ENCODE peak calls at places on chromosomes 16 and 17, in seven cellular contexts. Z is astrocyte of the cerebellum, E is neural progenitor cell, F is stomach, B is endothelial cell, P is cardiac fibroblast, X is OCI-LY7. D is an unnamed sample.
A peak's percentile ranks its signal among the peaks of the same experiment; 100 is the strongest.

GRCh38 chr17:13418891-13419290 is 182.8 kb downstream of the HS3ST3A1 start:
- DNase-seq in X (no peak), P (no peak), Z (no peak), E (no peak), B (no peak), F (no peak), D (no peak)

GRCh38 chr17:66952031-66952524 is 12.4 kb upstream of the CACNG4 start:
- DNase-seq in X (no peak), E (peak; percentile 16), Z (peak; percentile 94), P (peak; percentile 94), B (no peak), F (peak; percentile 71), D (no peak)

GRCh38 chr17:43720311-43721060 is 38.1 kb downstream of the SOST start:
- DNase-seq in P (peak; percentile 60), Z (no peak), X (peak; percentile 28), E (peak; percentile 86), B (peak; percentile 54), F (peak; percentile 78), D (peak; percentile 74)

GRCh38 chr16:47858333-47859067 is 297.3 kb downstream of the ABCC12 start:
- DNase-seq in Z (no peak), X (no peak), F (no peak), E (no peak), B (no peak), P (no peak), D (no peak)

GRCh38 chr16:3035972-3036725 is 595 bp downstream of the BICDL2 start:
- DNase-seq in Z (no peak), F (peak; percentile 79), E (no peak), P (no peak), X (no peak), B (no peak), D (no peak)

GRCh38 chr17:43020789-43021738 is 1.1 kb downstream of the VAT1 start:
- DNase-seq in X (peak; percentile 58), B (peak; percentile 56), F (peak; percentile 34), E (peak; percentile 64), Z (no peak), P (peak; percentile 76), D (peak; percentile 68)

GRCh38 chr17:9854255-9854654 is 28.5 kb downstream of the GLP2R start:
- DNase-seq in B (no peak), X (no peak), Z (no peak), E (no peak), F (no peak), P (no peak), D (no peak)

GRCh38 chr17:19508327-19508867 is 25.3 kb upstream of the SLC47A1 start:
- DNase-seq in B (no peak), P (no peak), Z (no peak), F (no peak), X (peak; percentile 68), E (peak; percentile 53), D (peak; percentile 46)

GRCh38 chr16:85554791-85555548 is 58.2 kb upstream of the GSE1 start:
- DNase-seq in Z (no peak), P (peak; percentile 67), B (peak; percentile 46), F (peak; percentile 60), X (peak; percentile 53), E (peak; percentile 62), D (peak; percentile 69)

GRCh38 chr17:77783991-77784820 is 174.3 kb upstream of the TNRC6C start:
- DNase-seq in B (no peak), Z (no peak), X (no peak), F (no peak), E (no peak), P (no peak), D (no peak)

GRCh38 chr17:64641499-64641898 is 20.6 kb downstream of the SMURF2 start:
- DNase-seq in B (no peak), F (no peak), E (no peak), P (peak; percentile 89), X (no peak), Z (peak; percentile 75), D (no peak)

GRCh38 chr16:83066881-83067280 is 440.1 kb downstream of the CDH13 start:
- DNase-seq in B (no peak), F (no peak), X (no peak), Z (no peak), E (no peak), P (no peak), D (no peak)

GRCh38 chr16:21646721-21647561 is 5.5 kb downstream of the IGSF6 start:
- DNase-seq in X (peak; percentile 91), E (no peak), P (no peak), F (peak; percentile 35), Z (no peak), B (no peak), D (no peak)

GRCh38 chr16:21184834-21185233 is 26.4 kb downstream of the LDAF1 start:
- DNase-seq in X (no peak), Z (no peak), F (no peak), E (no peak), B (no peak), P (peak; percentile 80), D (no peak)

GRCh38 chr17:7982171-7982570 is 20.2 kb upstream of the GUCY2D start:
- DNase-seq in Z (no peak), P (peak; percentile 83), B (no peak), X (no peak), E (no peak), F (no peak), D (no peak)

GRCh38 chr17:4597975-4598374 is 13.6 kb downstream of the SMTNL2 start:
- DNase-seq in F (no peak), X (no peak), P (no peak), Z (no peak), E (no peak), B (no peak), D (no peak)

GRCh38 chr17:78127240-78127887 is 1.2 kb downstream of the TMC6 start:
- DNase-seq in P (no peak), E (peak; percentile 50), Z (no peak), F (peak; percentile 57), X (peak; percentile 89), B (peak; percentile 53), D (no peak)

GRCh38 chr17:7109461-7110322 is 4.9 kb downstream of the ASGR2 start:
- DNase-seq in F (no peak), E (no peak), X (no peak), P (no peak), Z (no peak), B (no peak), D (no peak)

GRCh38 chr16:59356709-59357108 is 622.6 kb upstream of the GOT2 start:
- DNase-seq in F (no peak), P (no peak), B (no peak), E (peak; percentile 12), Z (no peak), X (no peak), D (no peak)

GRCh38 chr16:51154271-51155171 is 3.5 kb upstream of the SALL1 start:
- DNase-seq in F (no peak), B (peak; percentile 22), E (peak; percentile 84), X (no peak), P (no peak), Z (no peak), D (peak; percentile 53)

GRCh38 chr16:31193874-31194273 is 8.7 kb downstream of the PYCARD start:
- DNase-seq in B (no peak), F (no peak), X (no peak), E (no peak), P (no peak), Z (no peak), D (no peak)

GRCh38 chr17:75487351-75488070 is 27.8 kb downstream of the CASKIN2 start:
- DNase-seq in X (peak; percentile 73), F (no peak), B (no peak), P (peak; percentile 18), Z (no peak), E (no peak), D (no peak)

GRCh38 chr16:7303014-7303676 is 29.5 kb upstream of the RBFOX1 start:
- DNase-seq in P (no peak), F (no peak), X (no peak), B (peak; percentile 9), Z (no peak), E (peak; percentile 75), D (peak; percentile 70)
- TF ChIP-seq CTCF in P (no peak), F (no peak), X (no peak), B (no peak), Z (no peak), E (peak; percentile 30), D (no peak)

GRCh38 chr17:58270476-58271290 is 10.1 kb downstream of the MPO start:
- DNase-seq in P (no peak), X (peak; percentile 11), B (no peak), E (no peak), Z (no peak), F (peak; percentile 19), D (no peak)
- TF ChIP-seq CTCF in P (no peak), X (peak; percentile 59), B (peak; percentile 15), E (peak; percentile 32), Z (peak; percentile 19), F (no peak), D (peak; percentile 43)

DNA sequence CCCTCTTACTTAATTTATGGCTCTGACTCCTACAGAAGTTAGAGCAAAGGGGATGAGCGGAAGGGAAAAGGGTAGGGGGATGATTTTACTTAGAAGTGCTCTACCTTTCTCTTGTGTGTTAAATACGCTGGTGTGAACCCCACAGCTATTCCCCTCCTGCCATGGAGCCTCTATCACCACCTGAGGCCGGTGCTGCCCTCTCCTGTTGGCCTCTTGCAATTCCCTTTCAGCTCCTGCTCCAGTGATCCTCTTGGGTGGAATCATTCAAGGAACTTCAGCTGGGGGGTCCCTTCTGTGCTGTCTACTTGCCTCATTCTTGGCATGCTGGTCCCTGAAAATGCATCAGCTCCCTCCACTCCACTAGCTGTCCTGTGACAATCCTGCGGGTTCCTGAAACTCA is 41.8 kb upstream of the CDH8 start:
- DNase-seq in F (no peak), B (peak; percentile 54), P (peak; percentile 3), Z (no peak), X (no peak), E (peak; percentile 70), D (peak; percentile 63)
- TF ChIP-seq CTCF in F (no peak), B (peak; percentile 30), P (no peak), Z (peak; percentile 33), X (peak; percentile 56), E (peak; percentile 69), D (peak; percentile 16)

GRCh38 chr17:38868968-38869646 is 751 bp upstream of the LASP1 start:
- DNase-seq in B (peak; percentile 91), Z (peak; percentile 59), E (peak; percentile 91), P (peak; percentile 94), F (peak; percentile 94), X (peak; percentile 90), D (peak; percentile 92)
- TF ChIP-seq CTCF in B (no peak), Z (peak; percentile 6), E (peak; percentile 38), P (peak; percentile 25), F (no peak), X (peak; percentile 84), D (no peak)

D was measured in glutamatergic neuron.